ENCODE peak calls at places on chromosomes 1 and 21, in five cellular contexts. T, Y, X, D and R are unnamed samples.

GRCh38 chr1:58781541-58782307 is 2.1 kb downstream of the JUN start:
- DNase-seq in T (peak), Y (peak), X (peak), D (peak), R (no peak)

GRCh38 chr1:172601046-172601630 is 57.8 kb upstream of the FASLG start:
- DNase-seq in T (no peak), Y (no peak), X (no peak), D (no peak), R (no peak)

GRCh38 chr21:38841472-38841871 is 35.7 kb downstream of the ETS2 start:
- DNase-seq in T (no peak), Y (no peak), X (no peak), D (no peak), R (no peak)

GRCh38 chr1:165829888-165830287 is 2.5 kb downstream of the UCK2 start:
- DNase-seq in T (no peak), Y (no peak), X (no peak), D (no peak), R (no peak)

GRCh38 chr1:156444407-156445001 is 56.1 kb downstream of the MEF2D start:
- DNase-seq in T (no peak), Y (no peak), X (no peak), D (no peak), R (no peak)

GRCh38 chr1:113479713-113480676 is 89.7 kb downstream of the MAGI3 start:
- DNase-seq in T (no peak), Y (no peak), X (no peak), D (peak), R (no peak)

GRCh38 chr1:40032240-40032891 is 8.2 kb upstream of the CAP1 start:
- DNase-seq in T (peak), Y (peak), X (peak), D (peak), R (no peak)

GRCh38 chr1:51217101-51217500 is 19.0 kb upstream of the RNF11 start:
- DNase-seq in T (no peak), Y (no peak), X (no peak), D (no peak), R (no peak)

GRCh38 chr1:24289937-24290595 is 29.1 kb upstream of the GRHL3 start:
- DNase-seq in T (no peak), Y (peak), X (no peak), D (peak), R (no peak)

GRCh38 chr1:7488475-7488842 is 282.6 kb upstream of the VAMP3 start:
- DNase-seq in T (no peak), Y (no peak), X (no peak), D (no peak), R (no peak)

GRCh38 chr1:5509664-5510452 is 482.4 kb downstream of the NPHP4 start:
- DNase-seq in T (peak), Y (peak), X (peak), D (peak), R (peak)

GRCh38 chr1:64516803-64517568 is 47.1 kb downstream of the CACHD1 start:
- DNase-seq in T (no peak), Y (no peak), X (no peak), D (peak), R (no peak)

GRCh38 chr1:27003745-27004470 is 8.7 kb downstream of the TENT5B start:
- DNase-seq in T (no peak), Y (no peak), X (no peak), D (no peak), R (no peak)

GRCh38 chr1:108125312-108126138 is 74.6 kb downstream of the SLC25A24 start:
- DNase-seq in T (peak), Y (peak), X (peak), D (peak), R (peak)

GRCh38 chr1:231423648-231424047 is 1.6 kb upstream of the EGLN1 start:
- DNase-seq in T (no peak), Y (no peak), X (no peak), D (no peak), R (no peak)

GRCh38 chr1:108561731-108562326 is 1.9 kb downstream of the EEIG2 start:
- DNase-seq in T (peak), Y (peak), X (peak), D (no peak), R (peak)

GRCh38 chr1:18950415-18951026 is 6.0 kb downstream of the IFFO2 start:
- DNase-seq in T (no peak), Y (peak), X (no peak), D (no peak), R (no peak)

GRCh38 chr1:64744492-64745180 is at the start of gene RAVER2:
- DNase-seq in T (peak), Y (peak), X (peak), D (peak), R (peak)

GRCh38 chr1:159737238-159737637 is 22.8 kb upstream of the CRP start:
- DNase-seq in T (no peak), Y (no peak), X (no peak), D (no peak), R (no peak)

GRCh38 chr1:56551691-56552090 is 27.7 kb downstream of the PLPP3 start:
- DNase-seq in T (no peak), Y (no peak), X (no peak), D (peak), R (no peak)

GRCh38 chr21:26157842-26158241 is 12.7 kb downstream of the APP start:
- DNase-seq in T (no peak), Y (no peak), X (no peak), D (no peak), R (no peak)